ENCODE peak calls at places on chromosomes 12 and 14, in ten cellular contexts. P is ELR; B is activated effector memory CD4-positive, alpha-beta T cell treated with anti-CD3 and anti-CD28 coated beads, Interleukin-2, amount 50 U/mL, for 16 hours; F is omental fat pad; G is GM12865; L is dermis blood vessel endothelial cell; U is amniotic stem cell; W is gastrocnemius medialis; N is activated CD4-positive, alpha-beta T cell treated with anti-CD3 and anti-CD28 coated beads, Interleukin-2, amount 10 ng/mL, durations not matched to agents 7 days and 5 days; Z is stimulated activated CD4-positive, alpha-beta T cell treated with anti-CD3 and anti-CD28 coated beads, Interleukin-2, amount 100 ng/mL, for 48 hours. A is an unnamed sample.

GRCh38 chr12:1916396-1917171 is 1.9 kb downstream of the CACNA2D4 start:
- DNase-seq in P (no peak), B (peak), F (peak), G (no peak), L (no peak), U (no peak), W (no peak), N (no peak), Z (no peak), A (no peak)

GRCh38 chr12:114767906-114768697 is 84.1 kb upstream of the TBX3 start:
- DNase-seq in P (no peak), B (no peak), F (no peak), G (no peak), L (no peak), U (no peak), W (no peak), N (no peak), Z (no peak), A (no peak)

GRCh38 chr12:53053223-53054111 is 3.6 kb downstream of the TNS2 start:
- DNase-seq in P (peak), B (peak), F (no peak), G (peak), L (peak), U (no peak), W (peak), N (peak), Z (peak), A (peak)

GRCh38 chr12:102811125-102811737 is 105.8 kb downstream of the PAH start:
- DNase-seq in P (peak), B (no peak), F (no peak), G (peak), L (peak), U (peak), W (no peak), N (no peak), Z (no peak), A (no peak)

GRCh38 chr14:88013750-88014349 is 8.9 kb downstream of the GPR65 start:
- DNase-seq in P (peak), B (peak), F (peak), G (peak), L (peak), U (peak), W (peak), N (peak), Z (no peak), A (no peak)

GRCh38 chr12:108147279-108147678 is 18.2 kb downstream of the WSCD2 start:
- DNase-seq in P (no peak), B (no peak), F (no peak), G (no peak), L (no peak), U (no peak), W (no peak), N (no peak), Z (no peak), A (no peak)

GRCh38 chr14:63308723-63309317 is 9.9 kb downstream of the GPHB5 start:
- DNase-seq in P (peak), B (no peak), F (no peak), G (peak), L (peak), U (no peak), W (no peak), N (no peak), Z (no peak), A (no peak)

GRCh38 chr12:30391766-30392366 is 303.8 kb downstream of the IPO8 start:
- DNase-seq in P (no peak), B (no peak), F (no peak), G (no peak), L (no peak), U (no peak), W (no peak), N (no peak), Z (no peak), A (no peak)

A was measured in central memory CD4-positive, alpha-beta T cell.